ENCODE peak calls at places on chromosomes 2 and 18, in five cellular contexts. O, E, C, L and S are unnamed samples.

GRCh38 chr2:74297391-74297790 is 45.8 kb downstream of the SLC4A5 start:
- DNase-seq in O (no peak), E (no peak), C (no peak), L (no peak), S (no peak)

GRCh38 chr2:173053043-173053699 is 22.5 kb upstream of the MAP3K20 start:
- DNase-seq in O (no peak), E (no peak), C (no peak), L (no peak), S (no peak)

GRCh38 chr2:27663463-27664244 is at the start of the genes SLC4A1AP and SUPT7L:
- DNase-seq in O (peak), E (peak), C (peak), L (peak), S (peak)

GRCh38 chr18:55337908-55338521 is 250.0 kb downstream of the TCF4 start:
- DNase-seq in O (peak), E (no peak), C (peak), L (no peak), S (no peak)

GRCh38 chr2:16319425-16320245 is 346.0 kb downstream of the CYRIA start:
- DNase-seq in O (no peak), E (no peak), C (no peak), L (peak), S (no peak)

GRCh38 chr2:179486969-179487752 is 222.5 kb upstream of the SESTD1 start:
- DNase-seq in O (no peak), E (no peak), C (no peak), L (no peak), S (no peak)

GRCh38 chr18:44507729-44508325 is 172.9 kb upstream of the SETBP1 start:
- DNase-seq in O (peak), E (no peak), C (peak), L (peak), S (peak)

GRCh38 chr2:47654790-47655562 is 128.0 kb upstream of the MSH6 start:
- DNase-seq in O (no peak), E (no peak), C (no peak), L (no peak), S (no peak)

GRCh38 chr2:56266761-56267411 is 83.1 kb downstream of the CCDC85A start:
- DNase-seq in O (no peak), E (no peak), C (no peak), L (no peak), S (no peak)

GRCh38 chr18:31591113-31591512 is 564 bp upstream of the TTR start:
- DNase-seq in O (no peak), E (no peak), C (no peak), L (no peak), S (no peak)

GRCh38 chr2:240983996-240984498 is 14.4 kb upstream of the SNED1 start:
- DNase-seq in O (peak), E (no peak), C (peak), L (peak), S (no peak)

GRCh38 chr18:54961868-54962267 is 2.6 kb upstream of the CCDC68 start:
- DNase-seq in O (no peak), E (no peak), C (no peak), L (no peak), S (no peak)

GRCh38 chr2:68548396-68548795 is 81.0 kb downstream of the APLF start:
- DNase-seq in O (no peak), E (peak), C (no peak), L (no peak), S (peak)

GRCh38 chr2:29606105-29606871 is 315.1 kb downstream of the ALK start:
- DNase-seq in O (no peak), E (peak), C (no peak), L (no peak), S (peak)

GRCh38 chr2:233692648-233693047 is at the start of gene UGT1A6:
- DNase-seq in O (no peak), E (no peak), C (no peak), L (no peak), S (no peak)

GRCh38 chr2:37599688-37600525 is 71.5 kb downstream of the CDC42EP3 start:
- DNase-seq in O (no peak), E (no peak), C (no peak), L (peak), S (no peak)

GRCh38 chr2:228094377-228094921 is 87.0 kb downstream of the SPHKAP start:
- DNase-seq in O (no peak), E (peak), C (no peak), L (no peak), S (no peak)

GRCh38 chr2:22079583-22079982 is 955.8 kb downstream of the TDRD15 start:
- DNase-seq in O (no peak), E (no peak), C (no peak), L (no peak), S (no peak)

GRCh38 chr2:216292886-216293291 is 79.4 kb downstream of the MARCHF4 start:
- DNase-seq in O (no peak), E (no peak), C (no peak), L (no peak), S (peak)

GRCh38 chr2:191845248-191845715 is 1.6 kb downstream of the CAVIN2 start:
- DNase-seq in O (no peak), E (peak), C (no peak), L (peak), S (peak)

GRCh38 chr2:102317715-102318114 is 6.4 kb downstream of the IL1RL1 start:
- DNase-seq in O (no peak), E (no peak), C (no peak), L (no peak), S (no peak)

GRCh38 chr2:151053661-151053990 is 208.0 kb downstream of the RBM43 start:
- DNase-seq in O (no peak), E (peak), C (no peak), L (no peak), S (no peak)

GRCh38 chr18:70288851-70289328 is at the start of gene SOCS6:
- DNase-seq in O (peak), E (peak), C (peak), L (peak), S (peak)

GRCh38 chr2:219737270-219737691 is 109.9 kb downstream of the SLC4A3 start:
- DNase-seq in O (no peak), E (peak), C (peak), L (no peak), S (peak)
- TF ChIP-seq CTCF in O (peak), E (peak), C (no peak), L (no peak), S (peak)

GRCh38 chr18:448116-448515 is 52.4 kb downstream of the COLEC12 start:
- DNase-seq in O (no peak), E (peak), C (no peak), L (no peak), S (no peak)

GRCh38 chr18:452801-453200 is 47.7 kb downstream of the COLEC12 start:
- DNase-seq in O (no peak), E (peak), C (no peak), L (no peak), S (no peak)

GRCh38 chr18:453399-453798 is 47.1 kb downstream of the COLEC12 start:
- DNase-seq in O (no peak), E (no peak), C (no peak), L (no peak), S (no peak)

GRCh38 chr18:446941-447560 is 53.5 kb downstream of the COLEC12 start:
- DNase-seq in O (no peak), E (peak), C (no peak), L (no peak), S (peak)

DNA sequence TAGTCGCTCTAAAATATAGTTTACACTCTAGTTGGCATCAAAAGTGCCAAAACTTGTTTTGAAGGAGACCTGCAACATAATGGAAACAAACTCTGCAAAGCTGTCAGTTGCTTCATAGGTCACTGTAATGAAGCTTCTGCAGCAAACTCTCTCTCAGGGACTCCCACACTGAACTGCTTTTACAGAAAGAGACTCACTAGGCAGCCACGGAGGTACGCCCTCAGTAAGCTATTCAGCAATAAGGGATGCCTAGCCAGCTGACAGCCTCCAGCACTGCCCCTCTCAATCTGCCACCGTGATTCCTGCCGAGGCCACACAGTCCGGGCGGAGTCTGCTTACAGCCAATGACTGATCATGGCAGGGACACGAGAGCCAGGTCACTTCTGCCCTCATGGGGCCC is 51.1 kb downstream of the COLEC12 start:
- DNase-seq in O (no peak), E (no peak), C (no peak), L (no peak), S (no peak)
- H3K4me3 ChIP-seq in O (no peak), E (no peak), C (no peak), L (no peak), S (no peak)

GRCh38 chr2:20443276-20443920 is 3.5 kb upstream of the RHOB start:
- DNase-seq in O (peak), E (peak), C (peak), L (peak), S (peak)
- TF ChIP-seq CTCF in O (peak), E (peak), C (peak), L (peak), S (peak)

GRCh38 chr2:203240491-203240890 is 1.7 kb downstream of the CYP20A1 start:
- DNase-seq in O (no peak), E (no peak), C (no peak), L (no peak), S (no peak)
- H3K4me3 ChIP-seq in O (peak), E (peak), C (peak), L (peak), S (peak)